ENCODE peak calls at places on chromosomes 4 and X, in ten cellular contexts. One of them, this sample, is unnamed.

GRCh38 chrX:118503260-118504041 is 7.8 kb downstream of the DOCK11 start:
- DNase-seq in activated CD4-positive, alpha-beta T cell treated with anti-CD3 and anti-CD28 coated beads for 24 hours: no peak
- DNase-seq in C1 segment of cervical spinal cord: no peak
- DNase-seq in activated effector memory CD4-positive, alpha-beta T cell treated with anti-CD3 and anti-CD28 coated beads, Interleukin-2, amount 50 U/mL, for 16 hours: no peak
- DNase-seq in astrocyte of the spinal cord: no peak
- DNase-seq in epithelial cell of esophagus: no peak
- DNase-seq in NAMALWA: no peak
- DNase-seq in T-helper 9 cell: no peak
- DNase-seq in T-cell: no peak
- DNase-seq in pons: no peak
- DNase-seq in this sample: no peak

GRCh38 chrX:102712216-102712966 is at the start of gene GPRASP2:
- DNase-seq in activated CD4-positive, alpha-beta T cell treated with anti-CD3 and anti-CD28 coated beads for 24 hours: no peak
- DNase-seq in C1 segment of cervical spinal cord: peak
- DNase-seq in activated effector memory CD4-positive, alpha-beta T cell treated with anti-CD3 and anti-CD28 coated beads, Interleukin-2, amount 50 U/mL, for 16 hours: peak
- DNase-seq in astrocyte of the spinal cord: peak
- DNase-seq in epithelial cell of esophagus: peak
- DNase-seq in NAMALWA: no peak
- DNase-seq in T-helper 9 cell: peak
- DNase-seq in T-cell: peak
- DNase-seq in pons: no peak
- DNase-seq in this sample: no peak

GRCh38 chrX:153226344-153227190 is 47.5 kb downstream of the MAGEA1 start:
- DNase-seq in activated CD4-positive, alpha-beta T cell treated with anti-CD3 and anti-CD28 coated beads for 24 hours: no peak
- DNase-seq in C1 segment of cervical spinal cord: no peak
- DNase-seq in activated effector memory CD4-positive, alpha-beta T cell treated with anti-CD3 and anti-CD28 coated beads, Interleukin-2, amount 50 U/mL, for 16 hours: no peak
- DNase-seq in astrocyte of the spinal cord: peak
- DNase-seq in epithelial cell of esophagus: peak
- DNase-seq in NAMALWA: peak
- DNase-seq in T-helper 9 cell: no peak
- DNase-seq in T-cell: no peak
- DNase-seq in pons: no peak
- DNase-seq in this sample: no peak

GRCh38 chr4:24742773-24743676 is 52.3 kb upstream of the SOD3 start:
- DNase-seq in activated CD4-positive, alpha-beta T cell treated with anti-CD3 and anti-CD28 coated beads for 24 hours: no peak
- DNase-seq in C1 segment of cervical spinal cord: no peak
- DNase-seq in activated effector memory CD4-positive, alpha-beta T cell treated with anti-CD3 and anti-CD28 coated beads, Interleukin-2, amount 50 U/mL, for 16 hours: no peak
- DNase-seq in astrocyte of the spinal cord: no peak
- DNase-seq in epithelial cell of esophagus: no peak
- DNase-seq in NAMALWA: no peak
- DNase-seq in T-helper 9 cell: no peak
- DNase-seq in T-cell: no peak
- DNase-seq in pons: no peak
- DNase-seq in this sample: no peak

GRCh38 chr4:26001413-26001812 is 87.4 kb downstream of the SMIM20 start:
- DNase-seq in activated CD4-positive, alpha-beta T cell treated with anti-CD3 and anti-CD28 coated beads for 24 hours: no peak
- DNase-seq in C1 segment of cervical spinal cord: no peak
- DNase-seq in activated effector memory CD4-positive, alpha-beta T cell treated with anti-CD3 and anti-CD28 coated beads, Interleukin-2, amount 50 U/mL, for 16 hours: no peak
- DNase-seq in astrocyte of the spinal cord: no peak
- DNase-seq in epithelial cell of esophagus: no peak
- DNase-seq in NAMALWA: no peak
- DNase-seq in T-helper 9 cell: no peak
- DNase-seq in T-cell: no peak
- DNase-seq in pons: no peak
- DNase-seq in this sample: no peak

GRCh38 chrX:134761788-134762187 is 103.5 kb upstream of the PLAC1 start:
- DNase-seq in activated CD4-positive, alpha-beta T cell treated with anti-CD3 and anti-CD28 coated beads for 24 hours: no peak
- DNase-seq in C1 segment of cervical spinal cord: no peak
- DNase-seq in activated effector memory CD4-positive, alpha-beta T cell treated with anti-CD3 and anti-CD28 coated beads, Interleukin-2, amount 50 U/mL, for 16 hours: no peak
- DNase-seq in astrocyte of the spinal cord: no peak
- DNase-seq in epithelial cell of esophagus: peak
- DNase-seq in NAMALWA: peak
- DNase-seq in T-helper 9 cell: no peak
- DNase-seq in T-cell: no peak
- DNase-seq in pons: no peak
- DNase-seq in this sample: no peak

GRCh38 chr4:40984051-40984450 is 230.3 kb downstream of the APBB2 start:
- DNase-seq in activated CD4-positive, alpha-beta T cell treated with anti-CD3 and anti-CD28 coated beads for 24 hours: no peak
- DNase-seq in C1 segment of cervical spinal cord: no peak
- DNase-seq in activated effector memory CD4-positive, alpha-beta T cell treated with anti-CD3 and anti-CD28 coated beads, Interleukin-2, amount 50 U/mL, for 16 hours: no peak
- DNase-seq in astrocyte of the spinal cord: no peak
- DNase-seq in epithelial cell of esophagus: no peak
- DNase-seq in NAMALWA: no peak
- DNase-seq in T-helper 9 cell: no peak
- DNase-seq in T-cell: no peak
- DNase-seq in pons: peak
- DNase-seq in this sample: no peak

GRCh38 chr4:5374577-5374976 is 323.3 kb downstream of the STK32B start:
- DNase-seq in activated CD4-positive, alpha-beta T cell treated with anti-CD3 and anti-CD28 coated beads for 24 hours: no peak
- DNase-seq in C1 segment of cervical spinal cord: no peak
- DNase-seq in activated effector memory CD4-positive, alpha-beta T cell treated with anti-CD3 and anti-CD28 coated beads, Interleukin-2, amount 50 U/mL, for 16 hours: no peak
- DNase-seq in astrocyte of the spinal cord: no peak
- DNase-seq in epithelial cell of esophagus: no peak
- DNase-seq in NAMALWA: no peak
- DNase-seq in T-helper 9 cell: no peak
- DNase-seq in T-cell: no peak
- DNase-seq in pons: no peak
- DNase-seq in this sample: no peak

GRCh38 chr4:59500103-59500502 is 1700.0 kb upstream of the ADGRL3 start:
- DNase-seq in activated CD4-positive, alpha-beta T cell treated with anti-CD3 and anti-CD28 coated beads for 24 hours: no peak
- DNase-seq in C1 segment of cervical spinal cord: no peak
- DNase-seq in activated effector memory CD4-positive, alpha-beta T cell treated with anti-CD3 and anti-CD28 coated beads, Interleukin-2, amount 50 U/mL, for 16 hours: no peak
- DNase-seq in astrocyte of the spinal cord: no peak
- DNase-seq in epithelial cell of esophagus: no peak
- DNase-seq in NAMALWA: no peak
- DNase-seq in T-helper 9 cell: no peak
- DNase-seq in T-cell: no peak
- DNase-seq in pons: no peak
- DNase-seq in this sample: no peak

GRCh38 chr4:152118819-152119553 is 358.2 kb upstream of the GATB start:
- DNase-seq in activated CD4-positive, alpha-beta T cell treated with anti-CD3 and anti-CD28 coated beads for 24 hours: no peak
- DNase-seq in C1 segment of cervical spinal cord: no peak
- DNase-seq in activated effector memory CD4-positive, alpha-beta T cell treated with anti-CD3 and anti-CD28 coated beads, Interleukin-2, amount 50 U/mL, for 16 hours: no peak
- DNase-seq in astrocyte of the spinal cord: no peak
- DNase-seq in epithelial cell of esophagus: no peak
- DNase-seq in NAMALWA: no peak
- DNase-seq in T-helper 9 cell: no peak
- DNase-seq in T-cell: no peak
- DNase-seq in pons: no peak
- DNase-seq in this sample: no peak

GRCh38 chr4:128517739-128518510 is 230.3 kb upstream of the PGRMC2 start:
- DNase-seq in activated CD4-positive, alpha-beta T cell treated with anti-CD3 and anti-CD28 coated beads for 24 hours: no peak
- DNase-seq in C1 segment of cervical spinal cord: no peak
- DNase-seq in activated effector memory CD4-positive, alpha-beta T cell treated with anti-CD3 and anti-CD28 coated beads, Interleukin-2, amount 50 U/mL, for 16 hours: no peak
- DNase-seq in astrocyte of the spinal cord: peak
- DNase-seq in epithelial cell of esophagus: peak
- DNase-seq in NAMALWA: peak
- DNase-seq in T-helper 9 cell: no peak
- DNase-seq in T-cell: no peak
- DNase-seq in pons: peak
- DNase-seq in this sample: no peak

GRCh38 chr4:101790521-101791188 is at the start of gene BANK1:
- DNase-seq in activated CD4-positive, alpha-beta T cell treated with anti-CD3 and anti-CD28 coated beads for 24 hours: no peak
- DNase-seq in C1 segment of cervical spinal cord: peak
- DNase-seq in activated effector memory CD4-positive, alpha-beta T cell treated with anti-CD3 and anti-CD28 coated beads, Interleukin-2, amount 50 U/mL, for 16 hours: peak
- DNase-seq in astrocyte of the spinal cord: peak
- DNase-seq in epithelial cell of esophagus: peak
- DNase-seq in NAMALWA: peak
- DNase-seq in T-helper 9 cell: no peak
- DNase-seq in T-cell: peak
- DNase-seq in pons: peak
- DNase-seq in this sample: peak

GRCh38 chrX:54540289-54540688 is 10.3 kb downstream of the GNL3L start:
- DNase-seq in activated CD4-positive, alpha-beta T cell treated with anti-CD3 and anti-CD28 coated beads for 24 hours: no peak
- DNase-seq in C1 segment of cervical spinal cord: no peak
- DNase-seq in activated effector memory CD4-positive, alpha-beta T cell treated with anti-CD3 and anti-CD28 coated beads, Interleukin-2, amount 50 U/mL, for 16 hours: no peak
- DNase-seq in astrocyte of the spinal cord: peak
- DNase-seq in epithelial cell of esophagus: no peak
- DNase-seq in NAMALWA: no peak
- DNase-seq in T-helper 9 cell: no peak
- DNase-seq in T-cell: no peak
- DNase-seq in pons: no peak
- DNase-seq in this sample: no peak

This sample was measured in T-helper 1 cell.